ENCODE peak calls at places on chromosomes 5 and 9, in ten cellular contexts. U is mesothelial cell of epicardium, A is epithelial cell of esophagus, G is HCT116, H is heart left ventricle, W is cardiac muscle cell, P is GM10248, Y is right lobe of liver, E is neural progenitor cell, Q is spleen. J is an unnamed sample.

GRCh38 chr9:5832543-5833529 is at the start of gene ERMP1:
- DNase-seq in U (peak), A (peak), G (peak), H (peak), W (peak), P (peak), Y (peak), E (peak), Q (peak), J (peak)

GRCh38 chr5:149961186-149961685 is 678 bp downstream of the SLC26A2 start:
- DNase-seq in U (no peak), A (no peak), G (no peak), H (no peak), W (no peak), P (no peak), Y (no peak), E (no peak), Q (no peak), J (no peak)

GRCh38 chr5:107889387-107889786 is 218.7 kb upstream of the EFNA5 start:
- DNase-seq in U (no peak), A (no peak), G (no peak), H (no peak), W (no peak), P (no peak), Y (no peak), E (no peak), Q (no peak), J (peak)

GRCh38 chr5:50966986-50967385 is 300.5 kb downstream of the PARP8 start:
- DNase-seq in U (no peak), A (no peak), G (no peak), H (no peak), W (no peak), P (no peak), Y (no peak), E (peak), Q (no peak), J (no peak)

GRCh38 chr5:175521313-175521833 is 43.0 kb downstream of the SFXN1 start:
- DNase-seq in U (no peak), A (no peak), G (no peak), H (no peak), W (no peak), P (no peak), Y (no peak), E (no peak), Q (no peak), J (no peak)

GRCh38 chr5:15889001-15889400 is 290.6 kb downstream of the MARCHF11 start:
- DNase-seq in U (no peak), A (no peak), G (no peak), H (no peak), W (no peak), P (no peak), Y (no peak), E (no peak), Q (no peak), J (no peak)

GRCh38 chr5:176817369-176817841 is 7.0 kb downstream of the UNC5A start:
- DNase-seq in U (no peak), A (no peak), G (no peak), H (no peak), W (no peak), P (no peak), Y (no peak), E (peak), Q (no peak), J (peak)

GRCh38 chr5:88190106-88190834 is 78.4 kb downstream of the TMEM161B start:
- DNase-seq in U (no peak), A (peak), G (no peak), H (no peak), W (no peak), P (no peak), Y (peak), E (peak), Q (no peak), J (no peak)

GRCh38 chr5:159951387-159951786 is 35.1 kb downstream of the ADRA1B start:
- DNase-seq in U (no peak), A (no peak), G (peak), H (no peak), W (peak), P (no peak), Y (no peak), E (peak), Q (no peak), J (peak)

GRCh38 chr9:136859821-136860269 is 6.3 kb downstream of the EDF1 start:
- DNase-seq in U (peak), A (no peak), G (no peak), H (no peak), W (no peak), P (no peak), Y (peak), E (no peak), Q (peak), J (no peak)

GRCh38 chr9:34451545-34451944 is 6.8 kb downstream of the FAM219A start:
- DNase-seq in U (no peak), A (no peak), G (no peak), H (no peak), W (no peak), P (peak), Y (no peak), E (no peak), Q (no peak), J (no peak)

GRCh38 chr9:123149067-123149466 is 115.6 kb downstream of the GPR21 start:
- DNase-seq in U (no peak), A (no peak), G (no peak), H (no peak), W (no peak), P (no peak), Y (no peak), E (no peak), Q (no peak), J (no peak)

GRCh38 chr9:98054376-98054951 is 2.1 kb upstream of the NANS start:
- DNase-seq in U (no peak), A (no peak), G (no peak), H (no peak), W (no peak), P (no peak), Y (no peak), E (no peak), Q (no peak), J (no peak)

GRCh38 chr5:141657937-141658545 is 6.8 kb upstream of the FCHSD1 start:
- DNase-seq in U (no peak), A (peak), G (peak), H (no peak), W (peak), P (peak), Y (no peak), E (no peak), Q (no peak), J (no peak)

GRCh38 chr5:73152411-73153388 is 20.3 kb upstream of the TMEM174 start:
- DNase-seq in U (no peak), A (peak), G (peak), H (no peak), W (no peak), P (no peak), Y (no peak), E (no peak), Q (no peak), J (no peak)
- TF ChIP-seq CTCF in U (no peak), A (peak), G (peak), H (no peak), W (no peak), P (no peak), Y (peak), E (no peak), Q (no peak), J (no peak)

DNA sequence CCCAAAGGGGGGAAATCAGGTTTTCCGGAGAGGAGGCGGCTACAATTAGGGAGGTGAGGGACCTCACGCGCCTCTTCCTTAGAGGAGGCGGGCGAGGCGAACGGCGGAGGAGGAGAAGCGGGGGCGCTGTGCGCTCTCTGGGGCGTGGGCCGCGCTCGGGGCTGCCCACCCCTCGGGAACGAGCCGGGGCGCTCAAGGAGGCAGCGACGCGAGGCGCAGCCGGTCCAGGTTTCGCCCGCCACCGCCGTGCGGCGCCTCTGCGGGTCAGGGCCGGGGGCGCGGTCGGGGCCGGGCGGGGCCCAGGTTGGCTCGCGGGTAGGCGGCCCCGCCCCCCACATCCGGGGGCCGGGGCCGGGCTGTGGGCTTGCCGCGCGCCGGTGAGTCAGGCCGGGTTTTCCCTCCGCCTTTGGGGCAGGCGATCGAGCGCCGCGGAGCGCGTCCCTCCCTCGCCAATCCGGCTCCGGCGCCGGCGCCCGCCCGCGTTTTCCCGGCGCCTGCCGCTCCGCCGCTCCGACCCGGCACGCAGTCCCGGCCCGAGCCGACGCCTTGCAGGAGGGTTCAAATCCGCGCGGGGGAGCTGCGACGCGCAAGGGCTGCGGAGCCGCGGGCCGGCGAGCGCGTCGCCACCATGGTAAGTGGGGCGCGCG is at the start of gene N4BP3:
- DNase-seq in U (peak), A (peak), G (peak), H (peak), W (peak), P (peak), Y (no peak), E (peak), Q (peak), J (peak)
- TF ChIP-seq CTCF in U (no peak), A (no peak), G (no peak), H (no peak), W (no peak), P (no peak), Y (no peak), E (peak), Q (no peak), J (no peak)

DNA sequence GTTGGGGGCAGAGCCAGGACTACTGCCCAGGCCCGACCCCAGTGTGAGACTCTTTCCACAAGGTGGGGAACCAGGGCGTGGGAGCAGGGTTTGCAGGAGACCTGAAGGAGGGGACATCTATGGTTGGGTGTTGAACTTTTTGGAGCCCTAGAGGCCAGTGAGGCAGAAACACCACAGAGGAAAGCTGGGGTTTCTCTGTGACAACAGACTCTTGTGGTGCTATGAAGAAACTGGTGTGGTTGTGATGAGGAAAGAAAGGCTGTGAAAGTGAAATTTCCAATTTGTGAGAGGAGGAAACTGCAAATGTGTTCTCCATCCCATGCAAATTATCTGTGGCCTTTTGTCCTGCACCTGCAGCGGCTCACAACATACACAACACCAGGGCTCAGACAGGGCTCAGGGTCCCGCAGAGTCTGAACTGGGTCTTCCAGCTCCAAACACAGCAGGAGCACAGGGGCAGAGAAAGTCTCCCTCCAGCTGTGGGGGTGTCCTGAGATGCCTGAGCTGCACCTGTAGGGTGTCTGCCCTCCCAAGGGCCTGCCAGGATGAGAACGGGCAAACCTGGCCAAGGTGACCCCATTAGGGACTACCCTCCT is 51.4 kb upstream of the GRHPR start:
- DNase-seq in U (no peak), A (no peak), G (no peak), H (no peak), W (no peak), P (peak), Y (no peak), E (no peak), Q (peak), J (no peak)
- TF ChIP-seq CTCF in U (no peak), A (no peak), G (no peak), H (no peak), W (no peak), P (no peak), Y (no peak), E (no peak), Q (peak), J (no peak)

DNA sequence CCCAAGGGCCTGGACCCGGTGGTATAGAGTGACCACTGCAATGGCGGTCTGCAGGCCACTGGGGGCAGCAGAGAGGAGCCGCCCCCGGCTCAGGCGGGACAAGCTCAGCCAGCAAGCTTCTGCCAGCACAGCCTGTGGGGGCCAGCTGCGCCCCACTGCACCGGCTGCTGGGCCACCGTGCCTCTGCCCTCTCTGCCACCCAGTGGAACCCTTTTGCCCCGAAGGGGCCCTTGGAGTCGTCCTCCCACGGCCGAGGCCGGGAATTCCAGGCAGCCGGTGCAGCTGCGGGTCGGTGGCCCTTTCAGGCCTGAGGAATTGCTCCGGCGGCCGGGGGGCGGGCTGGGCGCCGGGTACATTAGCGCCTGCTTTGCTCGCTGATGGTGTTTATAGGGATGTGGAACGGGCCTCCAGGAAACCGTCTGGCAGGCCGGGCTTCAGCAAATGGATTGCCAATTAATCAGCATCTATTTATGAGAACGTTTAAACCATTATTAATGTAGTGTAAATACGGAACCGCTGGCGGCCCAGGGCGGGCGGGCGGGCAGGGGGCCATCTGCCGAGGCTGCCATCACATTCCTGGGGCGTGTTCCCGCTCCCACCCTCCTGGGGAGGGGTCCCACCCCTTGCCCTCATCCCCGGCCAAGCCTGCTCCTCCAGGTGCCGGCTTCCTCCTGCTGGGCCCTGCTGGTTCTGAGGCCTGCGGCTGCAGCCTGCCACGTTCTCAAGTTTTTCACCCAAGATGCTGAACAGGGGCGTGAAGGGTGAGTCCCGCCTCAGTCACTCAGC is 127.4 kb downstream of the BARX1 start:
- DNase-seq in U (no peak), A (peak), G (no peak), H (no peak), W (peak), P (peak), Y (no peak), E (peak), Q (peak), J (peak)
- TF ChIP-seq CTCF in U (peak), A (peak), G (peak), H (peak), W (peak), P (peak), Y (peak), E (peak), Q (peak), J (peak)

GRCh38 chr5:116756531-116756930 is 181.9 kb upstream of the SEMA6A start:
- DNase-seq in U (no peak), A (no peak), G (no peak), H (no peak), W (no peak), P (no peak), Y (no peak), E (no peak), Q (no peak), J (no peak)
- TF ChIP-seq CTCF in U (no peak), A (no peak), G (peak), H (peak), W (peak), P (no peak), Y (no peak), E (no peak), Q (no peak), J (no peak)

GRCh38 chr9:38392235-38393127 is at the start of gene ALDH1B1:
- DNase-seq in U (peak), A (peak), G (peak), H (peak), W (peak), P (peak), Y (peak), E (peak), Q (peak), J (peak)
- TF ChIP-seq CTCF in U (no peak), A (no peak), G (peak), H (peak), W (peak), P (peak), Y (no peak), E (peak), Q (no peak), J (no peak)